ENCODE peak calls at places on chromosomes 7 and 10, in four cellular contexts. L, Y, W and A are unnamed samples.

GRCh38 chr10:94623572-94623971 is 60.0 kb upstream of the CYP2C18 start:
- DNase-seq in W (no peak), L (no peak), Y (no peak), A (no peak)

GRCh38 chr7:69078997-69079769 is 519.1 kb upstream of the AUTS2 start:
- DNase-seq in Y (no peak), L (no peak), W (no peak), A (no peak)

GRCh38 chr7:28005848-28006233 is 174.8 kb downstream of the JAZF1 start:
- DNase-seq in L (no peak), Y (no peak), W (no peak), A (no peak)

GRCh38 chr7:50721160-50721559 is 61.5 kb downstream of the GRB10 start:
- DNase-seq in W (no peak), L (no peak), Y (peak), A (no peak)

GRCh38 chr7:83111391-83111790 is 51.3 kb downstream of the PCLO start:
- DNase-seq in L (no peak), Y (no peak), W (no peak), A (no peak)

GRCh38 chr10:52779541-52780390 is 7.2 kb upstream of the MBL2 start:
- DNase-seq in W (peak), L (peak), Y (peak), A (peak)

GRCh38 chr7:50367098-50367497 is 62.6 kb downstream of the IKZF1 start:
- DNase-seq in W (no peak), L (no peak), Y (no peak), A (no peak)

GRCh38 chr10:86440874-86441838 is 74.6 kb upstream of the GRID1 start:
- DNase-seq in Y (peak), L (no peak), W (peak), A (no peak)

GRCh38 chr10:11921800-11922387 is 98.7 kb downstream of the PROSER2 start:
- DNase-seq in W (no peak), L (no peak), Y (no peak), A (no peak)

GRCh38 chr10:92173996-92174395 is 116.9 kb downstream of the CPEB3 start:
- DNase-seq in L (no peak), Y (no peak), W (no peak), A (no peak)

GRCh38 chr10:133196221-133196920 is 33.6 kb upstream of the UTF1 start:
- DNase-seq in Y (no peak), L (no peak), W (no peak), A (no peak)

GRCh38 chr10:103548581-103549348 is 55.3 kb downstream of the NEURL1 start:
- DNase-seq in W (no peak), Y (no peak), L (no peak), A (peak)

GRCh38 chr7:81721428-81721827 is 48.4 kb downstream of the HGF start:
- DNase-seq in Y (peak), L (no peak), W (no peak), A (no peak)

GRCh38 chr7:45146531-45147379 is 10.8 kb upstream of the RAMP3 start:
- DNase-seq in Y (no peak), W (no peak), L (peak), A (no peak)

GRCh38 chr7:75732764-75733630 is 5.7 kb downstream of the HIP1 start:
- DNase-seq in W (no peak), L (peak), Y (peak), A (no peak)

GRCh38 chr7:41696323-41696916 is 6.5 kb downstream of the INHBA start:
- DNase-seq in L (peak), Y (peak), W (peak), A (peak)

GRCh38 chr10:85098835-85099521 is 770.6 kb downstream of the CCSER2 start:
- DNase-seq in Y (no peak), W (no peak), L (no peak), A (no peak)

GRCh38 chr10:7308826-7309225 is 102.0 kb downstream of the SFMBT2 start:
- DNase-seq in L (no peak), Y (no peak), W (no peak), A (no peak)

GRCh38 chr10:120945801-120946302 is 94.7 kb downstream of the WDR11 start:
- DNase-seq in L (no peak), Y (peak), W (no peak), A (no peak)

DNA sequence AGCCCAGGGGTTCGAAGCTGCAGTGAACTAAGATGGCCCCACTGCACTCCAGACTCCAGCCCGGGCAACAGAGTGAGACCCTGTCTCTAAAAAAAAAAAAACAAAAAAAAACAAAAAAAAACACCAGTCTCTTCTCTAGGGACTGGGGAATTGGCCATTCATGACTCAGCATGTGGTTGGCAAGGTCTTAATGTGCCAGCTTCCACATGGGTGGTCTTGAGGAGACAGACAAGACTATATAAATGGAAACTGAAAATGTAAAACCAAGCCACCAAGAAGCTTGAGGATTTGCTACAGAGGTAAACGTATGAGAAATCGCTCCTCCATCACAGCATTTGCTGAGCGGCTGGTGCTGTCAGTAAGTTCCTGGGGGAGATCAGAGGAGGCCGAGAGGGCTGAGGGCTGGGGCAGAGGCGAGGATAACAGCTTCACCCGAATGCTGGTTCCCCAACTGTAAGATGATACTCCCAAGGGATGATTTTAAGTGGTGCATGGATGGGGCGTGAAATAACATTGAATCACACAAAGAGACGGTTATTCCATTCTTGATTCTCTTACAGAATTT is 128.7 kb downstream of the C10orf105 start:
- DNase-seq in Y (no peak), W (no peak), L (no peak), A (no peak)
- TF ChIP-seq HMGXB4 in Y (no peak), W (no peak), L (no peak), A (no peak)

GRCh38 chr7:115637123-115637522 is 393.4 kb downstream of the TFEC start:
- DNase-seq in Y (no peak), W (no peak), L (no peak), A (no peak)

GRCh38 chr7:115634633-115635032 is 395.9 kb downstream of the TFEC start:
- DNase-seq in W (peak), L (no peak), Y (peak), A (no peak)

GRCh38 chr7:115635876-115636275 is 394.7 kb downstream of the TFEC start:
- DNase-seq in W (no peak), Y (no peak), L (no peak), A (no peak)

GRCh38 chr7:115632636-115633035 is 397.9 kb downstream of the TFEC start:
- DNase-seq in Y (no peak), L (no peak), W (no peak), A (no peak)

GRCh38 chr7:115635367-115635766 is 395.2 kb downstream of the TFEC start:
- DNase-seq in Y (no peak), W (no peak), L (no peak), A (no peak)
- TF ChIP-seq HMGXB4 in Y (no peak), W (no peak), L (no peak), A (no peak)

DNA sequence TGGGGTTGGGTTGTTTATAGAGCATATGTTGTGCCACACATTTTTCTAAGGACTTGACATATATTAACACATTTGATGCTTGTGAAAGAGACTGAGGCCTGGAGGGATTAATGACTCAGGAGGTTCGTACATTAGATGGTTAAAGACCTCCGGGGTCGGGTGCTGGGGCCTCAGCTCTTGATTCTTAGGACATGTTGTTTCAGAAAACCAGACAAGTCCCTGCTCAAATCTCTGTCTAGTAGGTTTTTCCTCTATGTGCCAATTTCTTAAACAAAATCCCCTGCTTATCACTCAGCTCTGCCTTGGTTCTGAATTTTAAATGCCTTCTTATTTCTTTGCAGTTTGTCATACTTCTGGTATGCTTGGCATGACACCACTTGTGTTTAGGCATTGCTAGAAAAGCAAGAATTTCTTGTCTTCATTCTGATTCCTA is 5.8 kb downstream of the UPP1 start:
- DNase-seq in Y (no peak), W (no peak), L (no peak), A (no peak)
- TF ChIP-seq HMGXB4 in Y (no peak), W (no peak), L (no peak), A (no peak)

DNA sequence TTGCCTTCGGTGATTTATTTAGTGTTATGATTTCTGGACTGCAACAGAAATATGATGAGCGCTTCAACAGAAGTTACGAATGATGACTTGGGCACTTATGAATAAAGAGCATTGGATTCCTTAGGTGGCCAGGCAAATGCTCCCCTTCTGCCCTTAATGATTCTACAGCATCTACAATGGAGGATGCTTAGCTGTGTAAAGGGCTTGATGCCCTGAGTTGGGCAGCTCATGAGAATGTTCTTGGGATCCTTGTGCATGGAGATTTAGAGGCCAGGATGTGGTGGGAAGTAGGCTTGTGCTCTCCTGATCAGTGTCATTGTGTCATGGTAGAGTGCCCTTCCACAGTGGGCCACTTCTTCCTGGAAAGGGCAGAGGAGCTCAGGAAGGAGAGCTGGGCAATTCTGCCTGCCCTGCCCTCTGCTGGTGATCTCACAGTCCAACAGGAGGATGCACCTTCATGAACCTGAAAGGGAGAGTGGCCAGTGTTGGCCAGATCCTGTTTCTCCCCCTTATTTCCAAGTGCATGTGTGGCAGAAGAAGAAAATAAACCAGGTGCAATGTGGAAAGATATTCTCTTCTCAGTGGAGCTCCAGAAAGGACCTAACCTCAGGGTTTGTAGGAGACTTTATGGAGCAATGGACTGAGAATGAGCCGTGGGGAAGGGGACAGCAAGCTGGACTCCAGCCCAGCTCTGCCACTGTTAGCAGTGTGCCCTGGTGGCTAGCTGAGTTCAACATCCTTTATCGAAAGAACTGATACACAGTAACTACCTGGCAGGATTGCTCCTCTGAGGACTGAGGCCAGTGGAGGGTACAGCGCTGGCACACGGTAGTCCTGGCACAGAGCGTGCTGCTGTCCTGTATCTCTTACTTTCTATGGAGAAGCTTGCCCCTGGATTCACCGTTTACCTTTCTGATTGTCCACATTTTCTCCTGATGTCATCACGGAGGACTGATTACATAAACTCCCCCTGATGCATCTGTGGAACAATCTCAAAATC is 182.9 kb downstream of the BMPER start:
- DNase-seq in Y (peak), W (peak), L (no peak), A (peak)
- TF ChIP-seq HMGXB4 in Y (no peak), W (no peak), L (no peak), A (no peak)

DNA sequence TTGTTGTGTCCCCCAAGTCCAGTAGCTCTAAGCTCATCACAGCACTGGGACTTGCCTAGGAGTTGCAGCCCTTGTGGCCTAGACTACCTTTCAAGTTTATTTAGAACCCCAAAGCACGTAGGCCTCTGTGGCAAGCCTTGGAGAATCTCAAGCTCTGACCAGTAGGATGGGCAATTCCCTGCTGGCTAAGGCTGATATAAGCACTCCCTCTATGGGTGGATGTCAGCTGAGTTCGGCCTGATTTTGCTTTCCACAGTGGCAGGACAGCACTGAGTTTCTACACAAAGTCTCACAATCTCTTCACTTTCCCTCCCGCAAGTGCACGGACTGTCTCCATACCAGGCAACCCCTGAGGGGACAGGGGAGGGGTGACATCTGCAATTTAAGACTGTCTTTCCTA is 886.4 kb upstream of the LRRN3 start:
- DNase-seq in L (no peak), W (no peak), Y (peak), A (peak)
- TF ChIP-seq HMGXB4 in L (no peak), W (no peak), Y (no peak), A (no peak)

DNA sequence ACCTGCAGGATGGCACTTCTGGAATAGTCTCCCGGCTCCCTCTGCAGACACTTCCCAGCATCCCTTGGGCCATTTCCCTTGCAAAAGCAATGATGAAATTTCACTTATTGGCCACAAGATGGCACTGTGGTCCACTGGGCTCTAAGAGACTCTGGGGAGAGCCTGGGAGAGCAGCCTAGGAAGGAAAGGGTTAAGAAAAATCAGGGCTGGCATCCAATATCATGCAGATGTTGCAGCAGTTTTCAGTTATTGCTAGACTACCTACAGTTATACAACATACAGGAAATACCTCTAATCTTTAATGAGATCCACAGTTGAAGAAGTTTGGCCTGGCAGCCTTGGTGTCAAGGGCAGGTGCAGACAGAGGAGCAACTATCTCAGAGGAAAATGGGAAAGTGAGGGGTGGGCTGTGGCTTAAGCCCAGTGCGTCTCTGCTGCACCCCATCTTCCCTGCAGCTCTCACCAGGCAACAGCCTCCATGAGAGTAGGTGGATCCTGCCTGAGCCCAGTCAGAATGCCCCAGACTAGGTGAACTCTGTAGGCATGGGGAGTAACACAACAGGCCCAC is 100.2 kb upstream of the PRSS58 start:
- DNase-seq in Y (peak), L (peak), W (peak), A (peak)
- TF ChIP-seq HMGXB4 in Y (no peak), L (no peak), W (no peak), A (no peak)